ENCODE peak calls at places on chromosome 11, in six cellular contexts. R, S, T, U, W and L are unnamed samples. For H3K9me3, the result is how much of the 10 kb centered on the place peaks cover.

GRCh38 chr11:79249341-79249993 is 191.4 kb downstream of the TENM4 start:
- DNase-seq in R (no peak), S (no peak), T (no peak), U (no peak), W (no peak), L (no peak)

GRCh38 chr11:31812392-31813241 is 1.5 kb upstream of the PAX6 start:
- DNase-seq in R (peak), S (no peak), T (no peak), U (no peak), W (no peak), L (no peak)

GRCh38 chr11:109424893-109425292 is 2.9 kb downstream of the C11orf87 start:
- DNase-seq in R (peak), S (no peak), T (no peak), U (peak), W (no peak), L (no peak)

GRCh38 chr11:89182773-89183172 is 5.1 kb downstream of the TYR start:
- DNase-seq in R (no peak), S (no peak), T (no peak), U (no peak), W (no peak), L (no peak)

GRCh38 chr11:66082936-66083698 is 13.0 kb downstream of the PACS1 start:
- DNase-seq in R (no peak), S (no peak), T (no peak), U (no peak), W (no peak), L (no peak)

GRCh38 chr11:100827934-100828661 is 141.0 kb downstream of the ARHGAP42 start:
- DNase-seq in R (no peak), S (no peak), T (no peak), U (no peak), W (no peak), L (no peak)

GRCh38 chr11:62981743-62982142 is 3.0 kb downstream of the SLC22A6 start:
- DNase-seq in R (no peak), S (no peak), T (no peak), U (no peak), W (no peak), L (no peak)

GRCh38 chr11:84144531-84144930 is 858.4 kb upstream of the CCDC90B start:
- DNase-seq in R (no peak), S (no peak), T (no peak), U (no peak), W (no peak), L (no peak)

GRCh38 chr11:68044898-68045351 is 6.1 kb downstream of the TCIRG1 start:
- DNase-seq in R (no peak), S (no peak), T (no peak), U (no peak), W (no peak), L (no peak)

GRCh38 chr11:120316880-120317688 is 8.0 kb upstream of the TLCD5 start:
- DNase-seq in R (peak), S (peak), T (peak), U (peak), W (no peak), L (no peak)

GRCh38 chr11:44611088-44611487 is 45.6 kb downstream of the CD82 start:
- DNase-seq in R (no peak), S (peak), T (no peak), U (no peak), W (no peak), L (no peak)

GRCh38 chr11:102981324-102981910 is 25.9 kb upstream of the MMP13 start:
- DNase-seq in R (no peak), S (no peak), T (no peak), U (no peak), W (no peak), L (no peak)

GRCh38 chr11:48538991-48539390 is 50.4 kb downstream of the OR4A47 start:
- DNase-seq in R (no peak), S (no peak), T (no peak), U (no peak), W (no peak), L (no peak)
- H3K9me3 ChIP-seq in R (under half), S (under half), T (under half), U (under half), W (under half), L (under half)

DNA sequence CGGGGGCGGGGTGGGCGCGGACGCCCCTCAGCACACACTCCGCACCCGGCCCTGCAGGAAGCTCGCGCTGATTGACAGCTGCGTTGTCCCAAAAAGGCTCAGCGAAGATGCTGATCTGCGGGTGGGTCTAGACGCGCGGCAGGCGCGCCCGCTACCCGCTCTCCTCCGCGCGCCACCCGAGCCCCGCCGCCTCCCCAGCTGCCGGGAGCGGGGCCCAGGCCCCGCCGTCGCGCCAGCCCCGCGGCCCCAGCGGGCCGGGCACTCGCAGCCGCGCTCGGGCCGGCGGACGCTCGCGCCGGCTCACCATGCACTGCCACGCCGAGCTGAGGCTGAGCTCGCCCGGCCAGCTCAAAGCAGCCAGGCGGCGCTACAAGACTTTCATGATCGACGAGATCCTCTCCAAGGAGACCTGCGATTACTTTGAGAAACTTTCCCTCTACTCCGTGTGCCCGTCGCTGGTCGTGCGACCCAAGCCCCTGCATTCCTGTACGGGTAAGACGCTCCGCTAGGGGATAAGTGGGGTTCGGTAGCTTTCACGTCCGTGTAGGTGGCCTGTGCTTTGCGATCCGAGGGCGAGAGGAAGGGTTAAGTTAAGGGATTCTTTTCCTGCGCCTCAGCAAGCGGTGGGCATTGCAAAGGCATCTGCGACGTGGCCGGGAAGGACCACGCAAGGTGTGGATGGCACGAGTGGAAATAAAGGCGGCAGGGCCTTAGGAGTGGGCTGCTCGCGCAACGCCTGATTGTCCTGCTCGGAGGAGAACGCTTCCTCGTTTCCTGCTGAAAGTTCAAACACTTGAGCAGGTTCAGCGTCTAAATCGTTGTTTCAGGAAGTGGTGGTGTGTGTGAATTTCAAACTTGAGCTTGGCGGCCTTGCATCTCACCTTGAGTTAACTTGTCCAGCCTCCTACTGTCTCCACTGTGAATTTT is at the start of gene BARX2:
- DNase-seq in R (peak), S (no peak), T (no peak), U (peak), W (peak), L (no peak)
- TF ChIP-seq CTCF in R (peak), S (no peak), T (peak), U (peak), W (peak), L (no peak)

DNA sequence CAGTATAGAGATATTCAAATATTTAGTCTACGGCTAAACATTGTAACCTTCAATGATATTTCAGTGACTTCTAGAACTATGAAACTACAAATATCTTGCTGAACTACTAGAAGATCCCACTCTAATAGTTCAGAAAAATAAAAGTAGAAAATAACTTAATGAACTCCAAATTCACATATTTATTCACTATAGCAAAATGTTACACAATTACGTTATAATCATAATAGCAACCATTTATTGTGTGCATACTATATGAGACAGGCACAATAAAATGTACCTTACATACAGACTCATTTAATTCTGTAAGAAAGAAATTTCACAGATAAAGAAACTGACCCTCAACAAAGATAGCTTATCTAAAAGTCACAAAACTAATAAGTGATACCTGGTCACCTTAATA is 57.9 kb downstream of the F2 start:
- DNase-seq in R (no peak), S (no peak), T (no peak), U (no peak), W (no peak), L (no peak)
- H3K9me3 ChIP-seq in R (under half), S (under half), T (under half), U (under half), W (under half), L (under half)

GRCh38 chr11:240315-240714 is 3.5 kb downstream of the PSMD13 start:
- DNase-seq in R (no peak), S (no peak), T (no peak), U (no peak), W (no peak), L (no peak)

GRCh38 chr11:235180-235997 is 753 bp downstream of the SIRT3 start:
- DNase-seq in R (no peak), S (no peak), T (no peak), U (no peak), W (no peak), L (peak)

GRCh38 chr11:232783-233565 is 3.2 kb downstream of the SIRT3 start:
- DNase-seq in R (peak), S (no peak), T (no peak), U (no peak), W (no peak), L (no peak)

GRCh38 chr11:236774-237767 is at the start of gene PSMD13:
- DNase-seq in R (peak), S (peak), T (peak), U (peak), W (peak), L (peak)

DNA sequence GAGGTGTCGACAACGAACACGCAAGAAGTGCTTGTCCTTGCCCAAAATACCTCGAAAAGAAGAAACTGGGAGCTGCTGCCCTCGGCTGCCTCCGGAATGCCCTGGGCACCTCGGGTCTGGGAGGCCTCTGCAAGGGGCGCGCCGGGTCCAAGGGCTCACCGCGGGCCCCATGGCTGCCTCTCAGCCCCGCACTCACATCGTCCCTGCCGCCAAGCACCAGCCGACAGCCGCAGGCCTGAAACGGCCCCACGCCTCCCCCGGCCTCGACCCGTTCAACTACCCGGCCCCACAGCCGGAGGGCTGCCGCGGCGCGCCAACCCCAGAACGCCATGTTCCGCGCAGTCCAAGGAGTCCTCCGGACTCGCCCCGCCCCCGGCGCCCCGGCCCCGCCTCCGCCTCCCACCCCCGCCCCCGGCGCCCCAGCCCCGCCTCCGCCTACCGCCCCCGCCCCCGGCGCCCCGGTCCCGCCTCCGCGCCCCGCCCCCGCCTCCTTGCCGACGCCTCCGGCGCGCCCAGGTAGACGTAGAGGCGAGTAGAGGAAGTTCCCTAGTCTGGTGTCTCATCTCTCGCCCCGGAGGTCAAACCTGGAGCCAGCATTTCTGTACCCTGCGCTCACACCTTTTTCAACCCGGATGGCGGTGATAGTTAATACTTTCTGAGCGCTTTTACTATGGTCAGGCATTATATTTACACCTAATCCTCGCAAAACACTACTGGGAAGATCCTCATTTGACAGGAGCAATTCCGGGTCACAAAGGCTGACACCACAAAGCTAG is at the start of gene SIRT3:
- DNase-seq in R (peak), S (peak), T (peak), U (peak), W (peak), L (peak)
- TF ChIP-seq CTCF in R (no peak), S (peak), T (no peak), U (no peak), W (no peak), L (no peak)